ENCODE peak calls at places on chromosomes 2 and 18, in nine cellular contexts. One of them, this sample, is unnamed.

GRCh38 chr2:128562471-128563347 is 244.0 kb upstream of the HS6ST1 start:
- DNase-seq in ovary: no peak
- DNase-seq in heart left ventricle: no peak
- DNase-seq in MG63: no peak
- DNase-seq in adrenal gland: no peak
- DNase-seq in transverse colon: no peak
- DNase-seq in GM06990: no peak
- DNase-seq in GM23338: no peak
- DNase-seq in colonic mucosa: no peak
- DNase-seq in this sample: peak; percentile 11

GRCh38 chr18:68797901-68798300 is at the start of gene CCDC102B:
- DNase-seq in ovary: no peak
- DNase-seq in heart left ventricle: no peak
- DNase-seq in MG63: peak; percentile 56
- DNase-seq in adrenal gland: no peak
- DNase-seq in transverse colon: no peak
- DNase-seq in GM06990: no peak
- DNase-seq in GM23338: no peak
- DNase-seq in colonic mucosa: no peak
- DNase-seq in this sample: no peak

GRCh38 chr2:223056656-223057418 is 4.8 kb downstream of the KCNE4 start:
- DNase-seq in ovary: no peak
- DNase-seq in heart left ventricle: no peak
- DNase-seq in MG63: no peak
- DNase-seq in adrenal gland: no peak
- DNase-seq in transverse colon: no peak
- DNase-seq in GM06990: no peak
- DNase-seq in GM23338: no peak
- DNase-seq in colonic mucosa: no peak
- DNase-seq in this sample: no peak

GRCh38 chr2:43559391-43560230 is 36.2 kb downstream of the THADA start:
- DNase-seq in ovary: no peak
- DNase-seq in heart left ventricle: no peak
- DNase-seq in MG63: no peak
- DNase-seq in adrenal gland: no peak
- DNase-seq in transverse colon: no peak
- DNase-seq in GM06990: peak; percentile 19
- DNase-seq in GM23338: no peak
- DNase-seq in colonic mucosa: no peak
- DNase-seq in this sample: no peak

GRCh38 chr2:231632559-231633142 is 40.0 kb downstream of the TEX44 start:
- DNase-seq in ovary: no peak
- DNase-seq in heart left ventricle: no peak
- DNase-seq in MG63: peak; percentile 41
- DNase-seq in adrenal gland: no peak
- DNase-seq in transverse colon: no peak
- DNase-seq in GM06990: no peak
- DNase-seq in GM23338: no peak
- DNase-seq in colonic mucosa: no peak
- DNase-seq in this sample: no peak

GRCh38 chr2:55061534-55062344 is 11.5 kb upstream of the RTN4 start:
- DNase-seq in ovary: no peak
- DNase-seq in heart left ventricle: no peak
- DNase-seq in MG63: no peak
- DNase-seq in adrenal gland: no peak
- DNase-seq in transverse colon: no peak
- DNase-seq in GM06990: no peak
- DNase-seq in GM23338: no peak
- DNase-seq in colonic mucosa: no peak
- DNase-seq in this sample: no peak

GRCh38 chr2:7031424-7032245 is 114.4 kb downstream of the RNF144A start:
- DNase-seq in ovary: no peak
- DNase-seq in heart left ventricle: no peak
- DNase-seq in MG63: no peak
- DNase-seq in adrenal gland: peak; percentile 58
- DNase-seq in transverse colon: peak; percentile 93
- DNase-seq in GM06990: no peak
- DNase-seq in GM23338: no peak
- DNase-seq in colonic mucosa: peak; percentile 96
- DNase-seq in this sample: peak; percentile 61

GRCh38 chr2:26900831-26901321 is 52.9 kb downstream of the DPYSL5 start:
- DNase-seq in ovary: no peak
- DNase-seq in heart left ventricle: no peak
- DNase-seq in MG63: no peak
- DNase-seq in adrenal gland: no peak
- DNase-seq in transverse colon: no peak
- DNase-seq in GM06990: no peak
- DNase-seq in GM23338: no peak
- DNase-seq in colonic mucosa: no peak
- DNase-seq in this sample: peak; percentile 70

GRCh38 chr2:154392256-154392655 is 306.2 kb upstream of the KCNJ3 start:
- DNase-seq in ovary: no peak
- DNase-seq in heart left ventricle: no peak
- DNase-seq in MG63: no peak
- DNase-seq in adrenal gland: no peak
- DNase-seq in transverse colon: no peak
- DNase-seq in GM06990: peak; percentile 4
- DNase-seq in GM23338: no peak
- DNase-seq in colonic mucosa: no peak
- DNase-seq in this sample: no peak

GRCh38 chr2:207847807-207848544 is 78.3 kb upstream of the FZD5 start:
- DNase-seq in ovary: no peak
- DNase-seq in heart left ventricle: peak; percentile 43
- DNase-seq in MG63: peak; percentile 63
- DNase-seq in adrenal gland: no peak
- DNase-seq in transverse colon: peak; percentile 75
- DNase-seq in GM06990: no peak
- DNase-seq in GM23338: peak; percentile 47
- DNase-seq in colonic mucosa: peak; percentile 83
- DNase-seq in this sample: no peak

GRCh38 chr2:188158337-188159100 is 133.2 kb upstream of the GULP1 start:
- DNase-seq in ovary: no peak
- DNase-seq in heart left ventricle: no peak
- DNase-seq in MG63: peak; percentile 71
- DNase-seq in adrenal gland: no peak
- DNase-seq in transverse colon: no peak
- DNase-seq in GM06990: no peak
- DNase-seq in GM23338: no peak
- DNase-seq in colonic mucosa: no peak
- DNase-seq in this sample: no peak

GRCh38 chr18:31687016-31687415 is 2.6 kb upstream of the B4GALT6 start:
- DNase-seq in ovary: no peak
- DNase-seq in heart left ventricle: no peak
- DNase-seq in MG63: no peak
- DNase-seq in adrenal gland: no peak
- DNase-seq in transverse colon: no peak
- DNase-seq in GM06990: no peak
- DNase-seq in GM23338: no peak
- DNase-seq in colonic mucosa: no peak
- DNase-seq in this sample: no peak

GRCh38 chr18:4888251-4888650 is 308.8 kb downstream of the AKAIN1 start:
- DNase-seq in ovary: no peak
- DNase-seq in heart left ventricle: no peak
- DNase-seq in MG63: no peak
- DNase-seq in adrenal gland: no peak
- DNase-seq in transverse colon: no peak
- DNase-seq in GM06990: no peak
- DNase-seq in GM23338: no peak
- DNase-seq in colonic mucosa: no peak
- DNase-seq in this sample: no peak

GRCh38 chr2:223451-223850 is 40.4 kb downstream of the SH3YL1 start:
- DNase-seq in ovary: no peak
- DNase-seq in heart left ventricle: no peak
- DNase-seq in MG63: no peak
- DNase-seq in adrenal gland: no peak
- DNase-seq in transverse colon: no peak
- DNase-seq in GM06990: no peak
- DNase-seq in GM23338: no peak
- DNase-seq in colonic mucosa: no peak
- DNase-seq in this sample: no peak

GRCh38 chr18:43846302-43846701 is 569.0 kb upstream of the SYT4 start:
- DNase-seq in ovary: no peak
- DNase-seq in heart left ventricle: no peak
- DNase-seq in MG63: no peak
- DNase-seq in adrenal gland: no peak
- DNase-seq in transverse colon: no peak
- DNase-seq in GM06990: no peak
- DNase-seq in GM23338: peak; percentile 67
- DNase-seq in colonic mucosa: no peak
- DNase-seq in this sample: no peak

GRCh38 chr2:236177967-236178909 is 10.1 kb upstream of the GBX2 start:
- DNase-seq in ovary: peak; percentile 65
- DNase-seq in heart left ventricle: peak; percentile 62
- DNase-seq in MG63: peak; percentile 75
- DNase-seq in adrenal gland: peak; percentile 22
- DNase-seq in transverse colon: peak; percentile 58
- DNase-seq in GM06990: peak; percentile 47
- DNase-seq in GM23338: peak; percentile 85
- DNase-seq in colonic mucosa: peak; percentile 79
- DNase-seq in this sample: no peak

GRCh38 chr2:31204761-31205160 is 12.6 kb downstream of the CAPN14 start:
- DNase-seq in ovary: no peak
- DNase-seq in heart left ventricle: no peak
- DNase-seq in MG63: no peak
- DNase-seq in adrenal gland: no peak
- DNase-seq in transverse colon: no peak
- DNase-seq in GM06990: no peak
- DNase-seq in GM23338: no peak
- DNase-seq in colonic mucosa: no peak
- DNase-seq in this sample: no peak

GRCh38 chr2:175690113-175690716 is 311.9 kb downstream of the LNPK start:
- DNase-seq in ovary: no peak
- DNase-seq in heart left ventricle: peak; percentile 21
- DNase-seq in MG63: peak; percentile 4
- DNase-seq in adrenal gland: peak; percentile 23
- DNase-seq in transverse colon: peak; percentile 24
- DNase-seq in GM06990: peak; percentile 15
- DNase-seq in GM23338: peak; percentile 75
- DNase-seq in colonic mucosa: peak; percentile 50
- DNase-seq in this sample: no peak

GRCh38 chr2:138272524-138273210 is 228.9 kb upstream of the SPOPL start:
- DNase-seq in ovary: no peak
- DNase-seq in heart left ventricle: no peak
- DNase-seq in MG63: no peak
- DNase-seq in adrenal gland: no peak
- DNase-seq in transverse colon: no peak
- DNase-seq in GM06990: no peak
- DNase-seq in GM23338: no peak
- DNase-seq in colonic mucosa: no peak
- DNase-seq in this sample: no peak

DNA sequence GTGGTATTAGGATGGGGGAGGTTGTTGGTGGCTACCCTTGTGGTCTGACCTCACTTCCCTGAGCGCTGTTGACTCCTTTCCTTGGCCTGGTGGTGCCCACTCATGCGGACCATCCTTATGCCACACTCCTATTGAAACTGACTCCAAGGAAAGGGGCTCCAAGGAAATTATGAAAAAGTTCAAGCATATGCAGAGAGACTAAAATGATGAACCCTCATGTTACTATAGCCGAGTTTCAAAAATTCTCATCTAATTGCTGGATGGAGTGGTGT is 96.2 kb upstream of the STPG4 start:
- DNase-seq in ovary: no peak
- DNase-seq in heart left ventricle: no peak
- DNase-seq in MG63: no peak
- DNase-seq in adrenal gland: no peak
- DNase-seq in transverse colon: no peak
- DNase-seq in GM06990: no peak
- DNase-seq in GM23338: no peak
- DNase-seq in colonic mucosa: no peak
- DNase-seq in this sample: no peak
- H3K4me3 ChIP-seq in ovary: no peak overlapping the region
- H3K4me3 ChIP-seq in heart left ventricle: no peak overlapping the region
- H3K4me3 ChIP-seq in MG63: no peak overlapping the region
- H3K4me3 ChIP-seq in adrenal gland: no peak overlapping the region
- H3K4me3 ChIP-seq in transverse colon: no peak overlapping the region
- H3K4me3 ChIP-seq in GM06990: no peak overlapping the region
- H3K4me3 ChIP-seq in GM23338: no peak overlapping the region
- H3K4me3 ChIP-seq in colonic mucosa: no peak overlapping the region
- H3K4me3 ChIP-seq in this sample: no peak overlapping the region

DNA sequence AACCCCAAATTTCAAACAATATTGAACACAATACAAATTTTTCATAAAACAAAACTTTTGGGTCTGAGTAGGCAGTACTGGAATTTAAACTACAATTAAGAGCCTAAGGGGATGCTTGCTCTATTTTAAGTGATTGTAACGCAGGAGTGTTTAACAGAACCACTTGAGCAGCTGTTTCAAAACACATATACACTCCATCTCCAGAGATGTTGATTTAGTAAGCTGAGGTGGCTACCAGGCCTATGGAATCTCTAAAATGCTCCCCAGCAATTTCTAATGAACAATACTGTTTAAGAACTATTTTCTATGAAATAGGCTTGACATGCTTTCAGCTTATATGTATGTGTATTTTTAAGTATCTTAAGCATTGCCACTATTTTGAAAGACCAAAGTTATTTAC is 58.5 kb downstream of the SP3 start:
- DNase-seq in ovary: no peak
- DNase-seq in heart left ventricle: no peak
- DNase-seq in MG63: no peak
- DNase-seq in adrenal gland: no peak
- DNase-seq in transverse colon: no peak
- DNase-seq in GM06990: no peak
- DNase-seq in GM23338: no peak
- DNase-seq in colonic mucosa: no peak
- DNase-seq in this sample: no peak
- H3K4me3 ChIP-seq in ovary: no peak overlapping the region
- H3K4me3 ChIP-seq in heart left ventricle: no peak overlapping the region
- H3K4me3 ChIP-seq in MG63: no peak overlapping the region
- H3K4me3 ChIP-seq in adrenal gland: no peak overlapping the region
- H3K4me3 ChIP-seq in transverse colon: no peak overlapping the region
- H3K4me3 ChIP-seq in GM06990: no peak overlapping the region
- H3K4me3 ChIP-seq in GM23338: no peak overlapping the region
- H3K4me3 ChIP-seq in colonic mucosa: no peak overlapping the region
- H3K4me3 ChIP-seq in this sample: no peak overlapping the region

GRCh38 chr2:218871345-218872302 is 9.0 kb upstream of the WNT10A start:
- DNase-seq in ovary: no peak
- DNase-seq in heart left ventricle: no peak
- DNase-seq in MG63: no peak
- DNase-seq in adrenal gland: no peak
- DNase-seq in transverse colon: no peak
- DNase-seq in GM06990: no peak
- DNase-seq in GM23338: no peak
- DNase-seq in colonic mucosa: no peak
- DNase-seq in this sample: no peak
- H3K4me3 ChIP-seq in ovary: no peak overlapping the region
- H3K4me3 ChIP-seq in heart left ventricle: peak overlapping the region; percentile 18
- H3K4me3 ChIP-seq in MG63: no peak overlapping the region
- H3K4me3 ChIP-seq in adrenal gland: peak overlapping the region; percentile 41
- H3K4me3 ChIP-seq in transverse colon: no peak overlapping the region
- H3K4me3 ChIP-seq in GM06990: peak overlapping the region; percentile 46
- H3K4me3 ChIP-seq in GM23338: peak overlapping the region; percentile 44
- H3K4me3 ChIP-seq in colonic mucosa: peak overlapping the region; percentile 20
- H3K4me3 ChIP-seq in this sample: no peak overlapping the region

DNA sequence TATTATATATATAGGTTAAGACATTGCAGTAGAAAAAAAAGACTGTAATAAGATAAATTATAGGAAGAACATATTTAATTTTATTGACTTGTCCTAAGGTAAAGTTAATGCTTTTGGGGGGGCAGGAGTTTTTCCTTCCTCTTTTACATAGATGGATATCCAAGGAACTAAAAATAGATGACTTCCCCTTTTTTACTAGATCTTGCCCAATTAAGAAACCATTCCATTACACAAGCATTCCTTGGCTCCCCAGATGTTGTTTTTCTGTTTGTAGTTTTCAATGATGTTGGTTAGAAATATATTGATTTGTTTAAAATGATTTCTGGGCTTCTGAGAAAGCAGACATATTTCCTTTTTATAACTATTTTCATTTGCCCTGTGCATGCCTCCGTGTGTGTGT is 22.4 kb upstream of the PMAIP1 start:
- DNase-seq in ovary: no peak
- DNase-seq in heart left ventricle: no peak
- DNase-seq in MG63: no peak
- DNase-seq in adrenal gland: no peak
- DNase-seq in transverse colon: no peak
- DNase-seq in GM06990: no peak
- DNase-seq in GM23338: no peak
- DNase-seq in colonic mucosa: no peak
- DNase-seq in this sample: no peak
- H3K4me3 ChIP-seq in ovary: no peak overlapping the region
- H3K4me3 ChIP-seq in heart left ventricle: no peak overlapping the region
- H3K4me3 ChIP-seq in MG63: no peak overlapping the region
- H3K4me3 ChIP-seq in adrenal gland: no peak overlapping the region
- H3K4me3 ChIP-seq in transverse colon: no peak overlapping the region
- H3K4me3 ChIP-seq in GM06990: no peak overlapping the region
- H3K4me3 ChIP-seq in GM23338: no peak overlapping the region
- H3K4me3 ChIP-seq in colonic mucosa: no peak overlapping the region
- H3K4me3 ChIP-seq in this sample: no peak overlapping the region

This sample was measured in lower leg skin.